ENCODE peak calls at places on chromosomes 7 and 10, in seven cellular contexts. O is A549, S is transverse colon, Z is body of pancreas, H is IMR-90, R is colonic mucosa, T is Peyer's patch. W is an unnamed sample. For H3K4me1, the result is how much of the 10 kb centered on the place peaks cover.

GRCh38 chr7:69864283-69864682 is 266.0 kb downstream of the AUTS2 start:
- DNase-seq in O (no peak), S (no peak), Z (no peak), H (no peak), R (no peak), T (no peak), W (peak)

GRCh38 chr10:80191589-80192270 is 13.6 kb downstream of the ANXA11 start:
- DNase-seq in O (no peak), S (peak), Z (peak), H (no peak), R (peak), T (peak), W (no peak)

GRCh38 chr7:112757337-112757736 is 32.9 kb downstream of the TMEM168 start:
- DNase-seq in O (no peak), S (no peak), Z (peak), H (no peak), R (no peak), T (no peak), W (no peak)

GRCh38 chr7:25424113-25424512 is 195.8 kb upstream of the NPVF start:
- DNase-seq in O (no peak), S (no peak), Z (no peak), H (no peak), R (no peak), T (no peak), W (no peak)

GRCh38 chr7:38102486-38102885 is 75.6 kb upstream of the STARD3NL start:
- DNase-seq in O (no peak), S (no peak), Z (no peak), H (peak), R (no peak), T (no peak), W (no peak)

GRCh38 chr10:103739039-103739764 is 116.2 kb downstream of the SH3PXD2A start:
- DNase-seq in O (no peak), S (peak), Z (peak), H (peak), R (peak), T (no peak), W (no peak)

GRCh38 chr7:73999664-74000420 is 28.1 kb upstream of the ELN start:
- DNase-seq in O (no peak), S (peak), Z (peak), H (peak), R (no peak), T (no peak), W (no peak)

GRCh38 chr10:125001313-125002043 is 59.6 kb downstream of the ZRANB1 start:
- DNase-seq in O (no peak), S (peak), Z (peak), H (no peak), R (no peak), T (no peak), W (no peak)

GRCh38 chr7:725223-726005 is 1.1 kb upstream of the DNAAF5 start:
- DNase-seq in O (no peak), S (no peak), Z (no peak), H (peak), R (peak), T (no peak), W (no peak)

GRCh38 chr7:142808802-142809583 is 38.2 kb downstream of the PRSS2 start:
- DNase-seq in O (no peak), S (peak), Z (peak), H (peak), R (peak), T (no peak), W (no peak)

GRCh38 chr7:97006146-97006950 is 995 bp downstream of the DLX6 start:
- DNase-seq in O (peak), S (no peak), Z (peak), H (peak), R (no peak), T (no peak), W (peak)

GRCh38 chr10:61779950-61780659 is 117.4 kb downstream of the CABCOCO1 start:
- DNase-seq in O (no peak), S (peak), Z (no peak), H (peak), R (peak), T (peak), W (no peak)

GRCh38 chr10:71326464-71326881 is 7.4 kb downstream of the SLC29A3 start:
- DNase-seq in O (no peak), S (peak), Z (no peak), H (no peak), R (peak), T (no peak), W (no peak)

GRCh38 chr10:130430852-130431704 is 294.9 kb downstream of the GLRX3 start:
- DNase-seq in O (no peak), S (no peak), Z (no peak), H (no peak), R (no peak), T (no peak), W (no peak)

GRCh38 chr10:56360583-56360966 is 484 bp downstream of the ZWINT start:
- DNase-seq in O (no peak), S (no peak), Z (no peak), H (no peak), R (no peak), T (no peak), W (no peak)

GRCh38 chr7:149790146-149790548 is 16.8 kb upstream of the ZNF467 start:
- DNase-seq in O (no peak), S (peak), Z (peak), H (no peak), R (no peak), T (no peak), W (no peak)

GRCh38 chr10:93716771-93717170 is 14.4 kb upstream of the FRA10AC1 start:
- DNase-seq in O (no peak), S (no peak), Z (no peak), H (no peak), R (no peak), T (no peak), W (no peak)

GRCh38 chr10:124974131-124974530 is 32.2 kb downstream of the ZRANB1 start:
- DNase-seq in O (no peak), S (no peak), Z (no peak), H (no peak), R (no peak), T (no peak), W (no peak)

GRCh38 chr10:45439365-45439764 is 65.3 kb downstream of the ALOX5 start:
- DNase-seq in O (no peak), S (no peak), Z (no peak), H (no peak), R (no peak), T (no peak), W (no peak)

GRCh38 chr7:124032369-124033092 is at the start of gene TMEM229A:
- DNase-seq in O (peak), S (peak), Z (peak), H (peak), R (peak), T (peak), W (peak)

GRCh38 chr7:38222481-38223096 is 44.5 kb downstream of the STARD3NL start:
- DNase-seq in O (peak), S (no peak), Z (no peak), H (peak), R (peak), T (no peak), W (peak)

GRCh38 chr10:22345301-22346086 is at the start of gene SPAG6:
- DNase-seq in O (no peak), S (peak), Z (peak), H (no peak), R (peak), T (peak), W (peak)

GRCh38 chr10:100021322-100021721 is 11.6 kb upstream of the DNMBP start:
- DNase-seq in O (no peak), S (no peak), Z (no peak), H (no peak), R (no peak), T (no peak), W (no peak)

GRCh38 chr10:100827819-100828743 is 82.7 kb downstream of the PAX2 start:
- DNase-seq in O (peak), S (peak), Z (peak), H (no peak), R (peak), T (no peak), W (peak)

GRCh38 chr10:90321132-90321816 is 536.6 kb downstream of the HTR7 start:
- DNase-seq in O (no peak), S (no peak), Z (no peak), H (peak), R (no peak), T (no peak), W (no peak)

GRCh38 chr10:133044502-133044901 is 43.2 kb upstream of the ADGRA1 start:
- DNase-seq in O (no peak), S (no peak), Z (no peak), H (no peak), R (no peak), T (no peak), W (no peak)

GRCh38 chr10:3482200-3482993 is 302.6 kb downstream of the KLF6 start:
- DNase-seq in O (no peak), S (peak), Z (peak), H (peak), R (peak), T (no peak), W (no peak)

GRCh38 chr7:142298009-142298408 is 40.2 kb upstream of the PRSS58 start:
- DNase-seq in O (peak), S (no peak), Z (no peak), H (no peak), R (no peak), T (no peak), W (no peak)

GRCh38 chr10:24722131-24722675 is 1.5 kb downstream of the ARHGAP21 start:
- DNase-seq in O (peak), S (no peak), Z (no peak), H (peak), R (no peak), T (no peak), W (no peak)

GRCh38 chr7:27031289-27032172 is 64.3 kb downstream of the HOXA1 start:
- DNase-seq in O (no peak), S (no peak), Z (no peak), H (peak), R (no peak), T (no peak), W (no peak)

GRCh38 chr10:100025528-100026070 is 15.9 kb upstream of the DNMBP start:
- DNase-seq in O (no peak), S (no peak), Z (no peak), H (no peak), R (no peak), T (no peak), W (peak)

GRCh38 chr10:59880976-59881510 is 25.3 kb downstream of the CCDC6 start:
- DNase-seq in O (no peak), S (no peak), Z (no peak), H (no peak), R (peak), T (no peak), W (no peak)

GRCh38 chr10:73044378-73045285 is 52.0 kb downstream of the P4HA1 start:
- DNase-seq in O (no peak), S (no peak), Z (no peak), H (peak), R (no peak), T (no peak), W (no peak)

GRCh38 chr7:46317256-46317655 is 396.2 kb upstream of the IGFBP3 start:
- DNase-seq in O (no peak), S (no peak), Z (no peak), H (peak), R (no peak), T (no peak), W (no peak)

GRCh38 chr7:139931190-139932007 is 102.3 kb downstream of the TBXAS1 start:
- DNase-seq in O (no peak), S (no peak), Z (no peak), H (no peak), R (no peak), T (no peak), W (no peak)
- TF ChIP-seq CTCF in O (no peak), S (no peak), Z (no peak), H (no peak), R (no peak), T (no peak), W (no peak)

GRCh38 chr7:32580646-32581045 is 85.4 kb downstream of the AVL9 start:
- DNase-seq in O (no peak), S (no peak), Z (no peak), H (no peak), R (no peak), T (no peak), W (no peak)

GRCh38 chr7:32582036-32582435 is 86.7 kb downstream of the AVL9 start:
- DNase-seq in O (no peak), S (no peak), Z (no peak), H (peak), R (no peak), T (no peak), W (no peak)

GRCh38 chr7:32586291-32587221 is 91.3 kb downstream of the AVL9 start:
- DNase-seq in O (peak), S (no peak), Z (no peak), H (peak), R (no peak), T (no peak), W (no peak)

GRCh38 chr7:32587431-32587948 is 92.2 kb downstream of the AVL9 start:
- DNase-seq in O (peak), S (no peak), Z (no peak), H (peak), R (no peak), T (no peak), W (no peak)

DNA sequence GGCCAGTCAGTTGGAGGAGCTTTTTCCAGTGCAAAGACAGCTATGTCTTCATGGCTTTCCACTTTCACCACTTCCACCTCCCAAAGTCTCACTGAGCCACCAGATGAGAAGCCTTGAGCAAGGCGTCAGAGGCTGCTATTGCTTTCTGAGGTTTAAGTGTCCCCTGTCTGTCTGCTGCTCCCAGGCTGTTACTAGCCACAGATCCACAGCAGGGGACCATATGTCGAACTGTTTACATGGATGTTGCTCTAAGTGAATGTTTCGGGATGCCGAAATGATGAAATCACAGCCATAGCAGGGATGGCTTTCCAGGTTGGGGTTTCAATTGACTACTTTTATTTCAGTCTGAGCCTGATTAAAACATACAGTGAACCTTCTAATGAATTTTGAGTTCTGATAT is 88.5 kb downstream of the AVL9 start:
- DNase-seq in O (no peak), S (no peak), Z (no peak), H (peak), R (no peak), T (no peak), W (no peak)
- H3K4me1 ChIP-seq in O (half or more), S (under half), Z (under half), H (under half), R (under half), T (under half), W (under half)

GRCh38 chr7:130272456-130273080 is 5.9 kb downstream of the CPA2 start:
- DNase-seq in O (no peak), S (no peak), Z (peak), H (no peak), R (no peak), T (no peak), W (no peak)
- H3K4me3 ChIP-seq in O (no peak), S (no peak), Z (no peak), H (no peak), R (no peak), T (peak), W (no peak)

GRCh38 chr7:36207451-36208291 is 54.6 kb downstream of the EEPD1 start:
- DNase-seq in O (peak), S (peak), Z (peak), H (peak), R (no peak), T (no peak), W (peak)
- TF ChIP-seq CTCF in O (no peak), S (no peak), Z (no peak), H (peak), R (no peak), T (no peak), W (peak)

DNA sequence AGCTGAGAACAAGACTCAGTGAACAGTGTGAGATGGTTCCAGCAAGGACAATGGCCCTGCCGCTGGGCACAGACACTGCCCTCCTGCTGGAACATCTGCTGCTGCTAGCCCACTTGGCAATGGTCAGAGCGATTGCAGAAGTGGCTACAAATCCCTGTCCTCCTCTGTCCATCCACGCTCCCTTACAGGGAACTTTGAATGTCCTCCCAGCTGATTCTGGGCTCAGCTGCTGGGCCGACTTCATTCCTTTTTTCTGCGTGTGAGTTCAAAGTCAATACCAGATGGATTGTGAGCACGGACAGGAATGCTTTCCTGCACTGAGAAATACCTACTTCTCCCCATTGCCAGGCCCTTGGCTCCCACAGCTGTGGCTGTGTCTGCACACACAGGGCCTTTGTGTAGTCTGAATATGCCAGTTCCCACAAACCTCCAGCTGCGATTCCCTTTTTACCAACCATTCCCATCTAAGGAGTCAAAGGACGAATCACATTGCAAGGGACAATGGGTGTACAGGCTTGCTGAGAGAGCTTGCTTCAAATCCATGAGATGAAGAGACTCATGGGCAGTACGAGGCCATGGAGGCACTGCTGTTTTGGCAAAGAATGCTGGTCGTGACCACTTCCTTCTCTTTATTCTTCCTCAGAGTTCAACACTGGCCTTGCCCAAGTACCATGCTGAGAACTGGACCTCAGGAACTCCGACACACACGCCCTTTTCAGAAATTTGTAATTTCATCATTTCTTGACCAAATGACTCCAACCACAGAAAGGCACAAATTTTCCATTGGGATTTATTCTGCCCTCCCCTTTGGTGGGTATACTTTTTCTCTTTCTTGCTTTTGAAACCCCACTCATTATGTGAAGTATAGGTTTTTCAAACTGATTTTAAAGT is 44.2 kb downstream of the BPGM start:
- DNase-seq in O (no peak), S (no peak), Z (no peak), H (peak), R (no peak), T (no peak), W (no peak)
- H3K4me1 ChIP-seq in O (under half), S (under half), Z (under half), H (under half), R (under half), T (under half), W (under half)

DNA sequence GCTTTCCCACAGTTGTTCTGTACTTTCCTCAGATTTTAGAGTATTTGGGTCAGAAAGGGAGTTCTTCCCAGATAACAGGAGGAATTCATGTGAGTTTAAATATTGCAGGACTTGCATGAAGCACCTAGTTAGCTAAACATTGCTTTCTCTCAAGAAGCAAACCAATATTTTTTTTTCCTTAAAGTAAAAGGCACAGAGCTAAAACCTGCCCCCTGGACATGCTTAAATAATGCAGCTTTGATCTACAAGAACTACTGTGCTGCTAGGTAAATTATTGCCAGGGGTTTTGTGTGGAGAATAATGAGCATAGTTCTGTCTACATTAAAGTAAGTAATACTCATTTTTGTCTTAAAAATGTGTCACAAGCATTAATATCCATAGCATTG is 542 bp upstream of the SOSTDC1 start:
- DNase-seq in O (no peak), S (no peak), Z (no peak), H (no peak), R (no peak), T (no peak), W (no peak)
- H3K4me3 ChIP-seq in O (no peak), S (peak), Z (no peak), H (no peak), R (peak), T (peak), W (peak)